ENCODE peak calls at places on chromosomes 1 and 21, in four cellular contexts. One of them, this sample, is unnamed. For H3K9me3, the result is how much of the 10 kb centered on the place peaks cover.

GRCh38 chr1:2463396-2463795 is 12.7 kb upstream of the PLCH2 start:
- DNase-seq in tibial nerve: no peak
- DNase-seq in suprapubic skin: no peak
- DNase-seq in stomach: no peak
- DNase-seq in this sample: no peak

GRCh38 chr1:26155370-26156284 is 3.3 kb upstream of the FAM110D start:
- DNase-seq in suprapubic skin: no peak
- DNase-seq in stomach: no peak
- DNase-seq in tibial nerve: no peak
- DNase-seq in this sample: no peak

GRCh38 chr1:67005068-67005467 is 48.9 kb downstream of the SLC35D1 start:
- DNase-seq in stomach: no peak
- DNase-seq in suprapubic skin: no peak
- DNase-seq in tibial nerve: no peak
- DNase-seq in this sample: no peak

GRCh38 chr21:46168238-46168637 is 12.9 kb upstream of the FTCD start:
- DNase-seq in stomach: no peak
- DNase-seq in suprapubic skin: peak
- DNase-seq in tibial nerve: no peak
- DNase-seq in this sample: peak

GRCh38 chr1:231359113-231359512 is 21.0 kb downstream of the SPRTN start:
- DNase-seq in stomach: no peak
- DNase-seq in suprapubic skin: no peak
- DNase-seq in tibial nerve: no peak
- DNase-seq in this sample: no peak

GRCh38 chr1:108016451-108016920 is 51.5 kb upstream of the VAV3 start:
- DNase-seq in suprapubic skin: no peak
- DNase-seq in tibial nerve: no peak
- DNase-seq in stomach: no peak
- DNase-seq in this sample: no peak

GRCh38 chr1:180230791-180231505 is 884 bp downstream of the LHX4 start:
- DNase-seq in stomach: no peak
- DNase-seq in tibial nerve: no peak
- DNase-seq in suprapubic skin: no peak
- DNase-seq in this sample: no peak

GRCh38 chr21:26060335-26061115 is 110.0 kb downstream of the APP start:
- DNase-seq in tibial nerve: no peak
- DNase-seq in stomach: no peak
- DNase-seq in suprapubic skin: no peak
- DNase-seq in this sample: no peak

GRCh38 chr1:10507111-10507879 is 32.5 kb downstream of the PEX14 start:
- DNase-seq in tibial nerve: peak
- DNase-seq in stomach: peak
- DNase-seq in suprapubic skin: no peak
- DNase-seq in this sample: peak

GRCh38 chr1:206472454-206472853 is 2.2 kb downstream of the IKBKE start:
- DNase-seq in suprapubic skin: no peak
- DNase-seq in tibial nerve: no peak
- DNase-seq in stomach: no peak
- DNase-seq in this sample: no peak

GRCh38 chr1:231935856-231936255 is 309.3 kb downstream of the DISC1 start:
- DNase-seq in stomach: no peak
- DNase-seq in suprapubic skin: no peak
- DNase-seq in tibial nerve: no peak
- DNase-seq in this sample: no peak

DNA sequence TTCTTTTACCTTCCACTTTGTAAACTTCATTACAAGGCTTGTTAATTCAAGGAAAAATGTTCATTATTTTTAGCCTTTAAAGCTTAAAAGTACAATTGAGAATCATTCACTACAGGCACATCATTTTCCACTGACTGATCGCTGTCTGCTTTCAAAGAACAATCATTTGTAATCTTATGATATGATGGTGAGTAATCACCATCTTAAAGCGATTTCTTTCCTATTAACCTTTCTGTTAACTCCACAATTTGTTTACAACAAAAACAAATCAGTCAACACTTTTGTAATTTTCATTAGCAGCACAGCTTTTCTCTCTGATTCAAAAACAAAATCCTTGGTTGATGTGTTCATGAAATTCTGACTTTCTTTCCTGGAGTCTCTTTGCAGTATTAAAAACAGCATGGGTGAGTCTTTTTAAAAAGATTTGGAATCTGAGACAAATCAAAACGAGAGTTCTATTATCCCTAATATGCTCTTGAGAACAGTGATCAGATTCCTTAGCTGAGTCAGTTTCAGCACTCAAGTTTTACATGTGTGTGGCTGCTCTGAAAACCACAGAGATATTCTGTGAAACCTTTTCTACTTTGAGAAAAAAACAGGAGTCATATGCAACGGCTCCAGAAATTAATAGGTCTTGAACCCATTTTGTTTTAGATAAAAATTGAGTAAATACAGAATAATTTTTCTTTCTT is 145.8 kb upstream of the TMPRSS15 start:
- DNase-seq in tibial nerve: no peak
- DNase-seq in stomach: no peak
- DNase-seq in suprapubic skin: no peak
- DNase-seq in this sample: no peak
- TF ChIP-seq EP300 in tibial nerve: no peak
- TF ChIP-seq EP300 in stomach: no peak
- TF ChIP-seq EP300 in suprapubic skin: no peak
- TF ChIP-seq EP300 in this sample: no peak

DNA sequence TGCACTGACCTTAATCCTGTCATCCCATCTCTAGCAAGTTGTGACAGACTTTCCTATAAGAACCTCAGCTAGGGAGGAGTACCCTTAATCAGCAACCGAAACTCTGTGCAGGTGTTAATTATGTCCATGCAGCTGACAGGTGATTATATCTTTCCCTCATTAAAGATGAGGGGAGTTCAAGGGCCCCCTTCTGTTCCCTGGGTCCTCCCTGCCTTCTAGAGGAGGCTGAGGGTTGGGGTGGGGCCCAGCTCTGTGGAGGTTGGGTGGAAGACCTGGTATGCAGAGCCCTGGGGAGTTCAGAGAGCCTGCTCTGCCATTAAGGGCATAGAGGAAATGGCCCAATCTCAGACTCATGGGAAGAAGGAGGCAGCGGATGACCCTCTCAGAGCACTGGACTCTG is 35.6 kb upstream of the CRNN start:
- DNase-seq in suprapubic skin: no peak
- DNase-seq in tibial nerve: no peak
- DNase-seq in stomach: no peak
- DNase-seq in this sample: no peak
- H3K9me3 ChIP-seq in suprapubic skin: under half
- H3K9me3 ChIP-seq in tibial nerve: under half
- H3K9me3 ChIP-seq in stomach: under half
- H3K9me3 ChIP-seq in this sample: under half

GRCh38 chr1:97489834-97490233 is 431.0 kb downstream of the DPYD start:
- DNase-seq in stomach: no peak
- DNase-seq in suprapubic skin: no peak
- DNase-seq in tibial nerve: no peak
- DNase-seq in this sample: no peak
- TF ChIP-seq EP300 in stomach: no peak
- TF ChIP-seq EP300 in suprapubic skin: no peak
- TF ChIP-seq EP300 in tibial nerve: no peak
- TF ChIP-seq EP300 in this sample: no peak

GRCh38 chr1:168391759-168392681 is 111.3 kb downstream of the TBX19 start:
- DNase-seq in suprapubic skin: no peak
- DNase-seq in stomach: peak
- DNase-seq in tibial nerve: no peak
- DNase-seq in this sample: no peak
- H3K9me3 ChIP-seq in suprapubic skin: under half
- H3K9me3 ChIP-seq in stomach: under half
- H3K9me3 ChIP-seq in tibial nerve: under half
- H3K9me3 ChIP-seq in this sample: under half

DNA sequence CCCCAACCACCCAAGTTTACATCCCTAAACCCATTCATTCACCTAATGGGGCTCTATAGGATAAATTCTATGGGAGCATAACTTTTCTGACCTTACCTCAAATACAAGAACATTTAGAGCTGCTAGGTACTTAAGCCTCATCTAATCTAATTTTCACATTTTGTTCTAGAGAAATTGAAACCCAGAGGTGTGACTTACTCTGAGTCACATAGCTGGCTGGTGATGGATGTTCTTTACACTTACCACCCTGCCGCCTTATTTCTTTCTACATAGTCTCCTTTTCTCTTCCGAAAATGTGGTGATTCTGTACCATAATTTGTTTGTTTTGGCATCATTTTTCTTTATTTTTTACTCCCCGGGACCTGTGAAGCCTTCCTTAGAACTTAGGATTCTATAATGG is 20.3 kb downstream of the TIPRL start:
- DNase-seq in tibial nerve: no peak
- DNase-seq in suprapubic skin: no peak
- DNase-seq in stomach: no peak
- DNase-seq in this sample: no peak
- TF ChIP-seq EP300 in tibial nerve: no peak
- TF ChIP-seq EP300 in suprapubic skin: no peak
- TF ChIP-seq EP300 in stomach: no peak
- TF ChIP-seq EP300 in this sample: no peak

GRCh38 chr1:79849388-79849787 is 842.9 kb upstream of the ADGRL4 start:
- DNase-seq in suprapubic skin: no peak
- DNase-seq in stomach: no peak
- DNase-seq in tibial nerve: no peak
- DNase-seq in this sample: no peak
- H3K9me3 ChIP-seq in suprapubic skin: under half
- H3K9me3 ChIP-seq in stomach: under half
- H3K9me3 ChIP-seq in tibial nerve: under half
- H3K9me3 ChIP-seq in this sample: under half

GRCh38 chr1:227318003-227318851 is at the start of gene CDC42BPA:
- DNase-seq in suprapubic skin: peak
- DNase-seq in stomach: peak
- DNase-seq in tibial nerve: peak
- DNase-seq in this sample: peak
- TF ChIP-seq EP300 in suprapubic skin: no peak
- TF ChIP-seq EP300 in stomach: no peak
- TF ChIP-seq EP300 in tibial nerve: peak
- TF ChIP-seq EP300 in this sample: no peak

DNA sequence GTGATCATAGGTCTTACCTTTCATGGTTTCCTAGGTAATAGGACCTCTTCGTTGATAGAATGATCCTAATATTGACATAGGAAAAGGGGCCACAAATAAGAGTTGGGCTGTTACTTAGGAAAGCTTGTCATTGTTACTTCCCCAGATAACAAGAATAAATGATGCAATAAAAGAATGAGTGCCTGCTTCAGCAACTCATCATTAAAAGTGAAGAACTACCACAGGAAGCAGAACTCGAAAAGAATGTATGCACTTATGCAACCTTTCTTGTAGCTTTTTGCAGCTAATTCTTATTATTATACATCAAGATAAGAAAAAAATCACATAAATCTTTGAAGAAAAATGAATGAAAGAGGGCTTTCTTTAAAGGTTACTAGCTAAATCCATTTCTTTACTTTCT is 548.5 kb downstream of the LTN1 start:
- DNase-seq in tibial nerve: no peak
- DNase-seq in stomach: no peak
- DNase-seq in suprapubic skin: no peak
- DNase-seq in this sample: no peak
- H3K9me3 ChIP-seq in tibial nerve: under half
- H3K9me3 ChIP-seq in stomach: under half
- H3K9me3 ChIP-seq in suprapubic skin: under half
- H3K9me3 ChIP-seq in this sample: under half

GRCh38 chr1:17581389-17582123 is 42.1 kb downstream of the ARHGEF10L start:
- DNase-seq in suprapubic skin: no peak
- DNase-seq in tibial nerve: no peak
- DNase-seq in stomach: no peak
- DNase-seq in this sample: no peak
- TF ChIP-seq EP300 in suprapubic skin: no peak
- TF ChIP-seq EP300 in tibial nerve: no peak
- TF ChIP-seq EP300 in stomach: no peak
- TF ChIP-seq EP300 in this sample: no peak

This sample was measured in ovary.